ENCODE peak calls at places on chromosome 3, in four cellular contexts. R is H1, E is WTC11, I is K562. J is an unnamed sample.

GRCh38 chr3:184234224-184234623 is 4.8 kb downstream of the VWA5B2 start:
- DNase-seq in I (peak), E (no peak), R (no peak), J (peak)

GRCh38 chr3:141959921-141960554 is 83.6 kb downstream of the ATP1B3 start:
- DNase-seq in E (no peak), R (no peak), I (no peak), J (no peak)

GRCh38 chr3:53668872-53669271 is 174.5 kb downstream of the CACNA1D start:
- DNase-seq in E (no peak), R (no peak), I (peak), J (no peak)

GRCh38 chr3:8520816-8521415 is 19.3 kb downstream of the LMCD1 start:
- DNase-seq in I (no peak), E (no peak), R (no peak), J (no peak)

GRCh38 chr3:181901626-181902025 is 189.9 kb downstream of the SOX2 start:
- DNase-seq in E (no peak), I (no peak), R (no peak), J (no peak)

GRCh38 chr3:134375542-134376384 is 1.5 kb upstream of the AMOTL2 start:
- DNase-seq in R (no peak), I (no peak), E (no peak), J (no peak)

GRCh38 chr3:146160233-146160963 is 586 bp downstream of the PLOD2 start:
- DNase-seq in R (peak), I (no peak), E (peak), J (peak)

GRCh38 chr3:43960448-43960840 is 269.7 kb downstream of the ABHD5 start:
- DNase-seq in R (no peak), E (no peak), I (no peak), J (no peak)

GRCh38 chr3:33250712-33251111 is 26.5 kb upstream of the FBXL2 start:
- DNase-seq in E (no peak), R (no peak), I (no peak), J (no peak)

GRCh38 chr3:3778641-3779270 is 20.5 kb upstream of the LRRN1 start:
- DNase-seq in R (no peak), I (no peak), E (no peak), J (no peak)

GRCh38 chr3:58899159-58899952 is 150.5 kb downstream of the CFAP20DC start:
- DNase-seq in R (no peak), E (no peak), I (peak), J (peak)

GRCh38 chr3:161314836-161315391 is 56.4 kb downstream of the SPTSSB start:
- DNase-seq in I (no peak), E (no peak), R (no peak), J (no peak)

GRCh38 chr3:120364821-120365220 is 15.7 kb upstream of the LRRC58 start:
- DNase-seq in E (no peak), R (no peak), I (no peak), J (no peak)

GRCh38 chr3:70583682-70584081 is 271.2 kb upstream of the MDFIC2 start:
- DNase-seq in R (no peak), E (no peak), I (no peak), J (no peak)

GRCh38 chr3:70580021-70580420 is 267.6 kb upstream of the MDFIC2 start:
- DNase-seq in E (no peak), R (no peak), I (no peak), J (no peak)
- TF ChIP-seq TEAD4 in E (no peak), R (no peak), I (no peak), J (no peak)

GRCh38 chr3:28326458-28326926 is 22.0 kb upstream of the ZCWPW2 start:
- DNase-seq in R (no peak), I (no peak), E (no peak), J (no peak)
- TF ChIP-seq TEAD4 in R (no peak), I (no peak), E (no peak), J (no peak)

DNA sequence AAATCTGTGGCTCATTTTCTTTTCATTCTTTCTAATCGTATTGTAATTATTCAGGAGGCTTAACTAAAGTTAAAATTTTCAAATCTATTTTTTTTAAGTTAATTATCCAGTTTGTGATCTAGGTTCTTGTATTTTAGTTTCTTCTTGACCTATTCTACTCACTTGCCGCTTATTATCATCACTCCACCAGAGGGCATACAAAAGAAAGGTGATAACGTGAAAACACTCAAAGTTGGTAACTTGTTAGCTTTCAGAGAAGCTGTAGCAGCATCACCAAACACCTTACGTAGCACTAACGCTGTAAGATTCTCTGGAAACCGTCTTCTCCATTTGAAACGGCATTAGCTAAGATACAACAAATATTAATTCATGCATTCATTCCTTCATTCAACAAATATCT is 4.8 kb downstream of the GNB4 start:
- DNase-seq in I (no peak), R (no peak), E (no peak), J (no peak)
- TF ChIP-seq TEAD4 in I (no peak), R (no peak), E (no peak), J (no peak)

GRCh38 chr3:23706116-23706515 is 99.6 kb upstream of the UBE2E1 start:
- DNase-seq in R (no peak), I (no peak), E (no peak), J (no peak)

GRCh38 chr3:23701711-23702110 is 104.0 kb upstream of the UBE2E1 start:
- DNase-seq in I (no peak), E (no peak), R (no peak), J (no peak)

GRCh38 chr3:23704316-23704715 is 101.4 kb upstream of the UBE2E1 start:
- DNase-seq in E (no peak), I (no peak), R (no peak), J (no peak)

GRCh38 chr3:23698652-23699313 is 107.0 kb upstream of the UBE2E1 start:
- DNase-seq in R (no peak), I (no peak), E (no peak), J (no peak)

GRCh38 chr3:23702198-23702597 is 103.6 kb upstream of the UBE2E1 start:
- DNase-seq in I (no peak), E (no peak), R (peak), J (no peak)
- TF ChIP-seq TEAD4 in I (no peak), E (no peak), R (no peak), J (no peak)

GRCh38 chr3:76346680-76347079 is 561.3 kb upstream of the ZNF717 start:
- DNase-seq in I (no peak), R (no peak), E (no peak), J (no peak)
- TF ChIP-seq TEAD4 in I (no peak), R (no peak), E (no peak), J (no peak)

GRCh38 chr3:50112462-50112861 is 23.7 kb downstream of the RBM5 start:
- DNase-seq in I (no peak), E (no peak), R (no peak), J (no peak)
- TF ChIP-seq TEAD4 in I (no peak), E (no peak), R (no peak), J (no peak)

GRCh38 chr3:168187233-168187632 is 91.5 kb upstream of the GOLIM4 start:
- DNase-seq in E (no peak), I (no peak), R (no peak), J (no peak)

GRCh38 chr3:168183774-168184173 is 88.0 kb upstream of the GOLIM4 start:
- DNase-seq in I (no peak), E (no peak), R (no peak), J (no peak)

GRCh38 chr3:168191856-168192255 is 96.1 kb upstream of the GOLIM4 start:
- DNase-seq in R (no peak), E (no peak), I (no peak), J (no peak)

GRCh38 chr3:168186293-168186983 is 90.7 kb upstream of the GOLIM4 start:
- DNase-seq in E (no peak), I (no peak), R (no peak), J (no peak)
- TF ChIP-seq TEAD4 in E (no peak), I (no peak), R (no peak), J (no peak)

DNA sequence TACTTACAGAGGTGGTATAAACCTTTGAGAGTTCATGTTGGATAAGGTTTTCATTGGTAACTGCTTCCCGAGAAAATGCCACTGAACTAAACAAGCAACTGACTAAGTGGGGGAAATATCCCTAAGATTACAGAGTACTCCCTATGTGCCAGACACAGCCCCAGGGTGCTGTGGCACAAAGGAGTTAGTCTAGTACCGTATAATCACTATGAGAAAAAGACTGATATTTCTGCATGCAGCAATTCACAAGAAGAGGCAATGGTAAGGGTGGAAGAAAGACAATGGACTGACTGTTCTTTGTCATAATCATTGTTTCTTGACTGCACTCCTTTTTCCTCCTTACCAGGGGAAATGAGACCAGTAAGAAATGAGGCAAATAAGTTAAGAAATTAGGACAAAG is 20.0 kb upstream of the SLC25A26 start:
- DNase-seq in R (no peak), E (no peak), I (no peak), J (no peak)
- TF ChIP-seq TEAD4 in R (no peak), E (no peak), I (no peak), J (no peak)

J was measured in SK-N-SH.